ENCODE peak calls at places on chromosomes 2 and 18, in six cellular contexts. U is lower lobe of right lung, L is PC-3, M is pancreas, Q is kidney, K is hepatocyte. N is an unnamed sample.
A peak's percentile ranks its signal among the peaks of the same experiment; 100 is the strongest.

GRCh38 chr18:7950380-7951143 is 383.4 kb downstream of the PTPRM start:
- DNase-seq in K (peak; percentile 59), L (peak; percentile 95), Q (no peak), U (no peak), M (no peak), N (no peak)

GRCh38 chr2:201180010-201180409 is 2.9 kb upstream of the CASP10 start:
- DNase-seq in U (no peak), M (no peak), L (no peak), K (no peak), Q (no peak), N (no peak)

GRCh38 chr2:46371858-46372257 is 74.7 kb downstream of the EPAS1 start:
- DNase-seq in L (no peak), U (no peak), M (no peak), K (no peak), Q (no peak), N (no peak)

GRCh38 chr18:12520442-12520992 is 112.8 kb downstream of the PRELID3A start:
- DNase-seq in U (no peak), K (no peak), M (no peak), Q (no peak), L (no peak), N (no peak)

GRCh38 chr18:79872852-79873444 is 75.2 kb downstream of the KCNG2 start:
- DNase-seq in Q (no peak), M (no peak), L (no peak), K (no peak), U (no peak), N (no peak)

GRCh38 chr2:240427729-240428128 is 7.7 kb upstream of the GPC1 start:
- DNase-seq in U (no peak), M (no peak), Q (peak; percentile 24), K (no peak), L (no peak), N (no peak)

GRCh38 chr2:99940963-99941362 is 201.4 kb downstream of the AFF3 start:
- DNase-seq in K (no peak), L (no peak), Q (no peak), U (no peak), M (no peak), N (no peak)

GRCh38 chr2:10045561-10046355 is 2.4 kb downstream of the KLF11 start:
- DNase-seq in M (peak; percentile 84), K (no peak), L (no peak), U (peak; percentile 52), Q (peak; percentile 85), N (no peak)

GRCh38 chr2:203437516-203437915 is 97.6 kb downstream of the RAPH1 start:
- DNase-seq in K (no peak), L (no peak), M (no peak), U (no peak), Q (no peak), N (no peak)

GRCh38 chr2:16394072-16394985 is 271.3 kb downstream of the CYRIA start:
- DNase-seq in U (no peak), M (no peak), Q (no peak), K (peak; percentile 67), L (no peak), N (no peak)

GRCh38 chr2:58701688-58702301 is 460.7 kb upstream of the FANCL start:
- DNase-seq in M (no peak), U (no peak), L (peak; percentile 19), K (no peak), Q (no peak), N (no peak)

GRCh38 chr2:37711308-37711731 is 39.9 kb upstream of the CDC42EP3 start:
- DNase-seq in L (peak; percentile 94), M (no peak), Q (peak; percentile 23), U (peak; percentile 48), K (peak; percentile 48), N (no peak)
- H3K4me1 ChIP-seq in L (peaks cover 28% of the 10 kb centered on the region), M (no peaks in the 10 kb centered on the region), Q (no peaks in the 10 kb centered on the region), U (peaks cover 25% of the 10 kb centered on the region), K (no peaks in the 10 kb centered on the region), N (no peaks in the 10 kb centered on the region)

GRCh38 chr2:41736586-41736985 is 311.2 kb upstream of the PKDCC start:
- DNase-seq in M (no peak), K (no peak), U (no peak), Q (no peak), L (no peak), N (no peak)
- H3K27ac ChIP-seq in M (no peak overlapping the region), K (no peak overlapping the region), U (no peak overlapping the region), Q (no peak overlapping the region), L (no peak overlapping the region), N (no peak overlapping the region)

DNA sequence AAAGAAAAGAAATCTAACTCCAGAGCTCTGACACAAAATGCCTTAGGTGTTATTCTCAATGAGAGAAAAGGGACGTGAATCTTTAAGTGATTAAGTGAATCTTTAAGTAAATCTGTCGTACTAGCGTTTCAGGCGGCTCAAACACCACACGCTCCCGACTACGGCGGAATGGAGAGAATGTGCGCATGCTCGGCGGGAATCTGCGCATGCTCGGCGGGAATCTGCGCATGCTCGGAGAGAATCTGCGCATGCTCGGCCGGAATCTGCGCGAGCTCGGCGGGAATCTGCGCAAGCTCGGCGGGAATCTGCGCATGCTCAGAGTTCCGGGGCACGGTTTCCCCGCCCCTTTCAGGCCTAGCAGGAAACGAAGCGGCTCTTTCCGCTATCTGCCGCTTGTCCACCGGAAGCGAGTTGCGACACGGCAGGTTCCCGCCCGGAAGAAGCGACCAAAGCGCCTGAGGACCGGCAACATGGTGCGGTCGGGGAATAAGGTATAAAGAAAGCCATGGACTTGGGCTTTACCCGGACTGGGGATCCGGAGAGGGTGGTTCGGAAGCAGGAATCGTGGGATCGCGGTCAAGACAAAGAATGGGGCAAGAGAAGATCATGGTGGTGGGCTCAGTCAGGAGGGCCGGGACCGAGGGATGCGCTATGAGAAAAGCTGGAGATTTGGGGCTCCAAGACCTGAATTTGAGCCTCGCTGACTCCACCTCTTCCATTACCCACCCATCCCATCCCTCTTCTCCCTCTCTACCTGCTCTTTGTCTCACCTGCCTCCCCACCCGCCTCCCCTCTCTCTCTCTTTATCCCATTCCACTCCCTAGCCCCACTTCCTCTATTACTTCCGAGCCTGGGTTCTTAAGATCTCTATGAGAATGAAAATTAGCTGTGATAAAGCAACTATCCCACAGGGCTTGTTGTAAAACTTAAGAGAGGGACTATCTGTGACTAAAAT is at the start of gene XRCC5:
- DNase-seq in U (peak; percentile 97), L (peak; percentile 98), Q (peak; percentile 99), M (peak; percentile 93), K (peak; percentile 98), N (peak; percentile 90)
- H3K4me1 ChIP-seq in U (peaks cover 33% of the 10 kb centered on the region), L (peaks cover 29% of the 10 kb centered on the region), Q (peaks cover 11% of the 10 kb centered on the region), M (peaks cover 9% of the 10 kb centered on the region), K (peaks cover 22% of the 10 kb centered on the region), N (no peaks in the 10 kb centered on the region)

DNA sequence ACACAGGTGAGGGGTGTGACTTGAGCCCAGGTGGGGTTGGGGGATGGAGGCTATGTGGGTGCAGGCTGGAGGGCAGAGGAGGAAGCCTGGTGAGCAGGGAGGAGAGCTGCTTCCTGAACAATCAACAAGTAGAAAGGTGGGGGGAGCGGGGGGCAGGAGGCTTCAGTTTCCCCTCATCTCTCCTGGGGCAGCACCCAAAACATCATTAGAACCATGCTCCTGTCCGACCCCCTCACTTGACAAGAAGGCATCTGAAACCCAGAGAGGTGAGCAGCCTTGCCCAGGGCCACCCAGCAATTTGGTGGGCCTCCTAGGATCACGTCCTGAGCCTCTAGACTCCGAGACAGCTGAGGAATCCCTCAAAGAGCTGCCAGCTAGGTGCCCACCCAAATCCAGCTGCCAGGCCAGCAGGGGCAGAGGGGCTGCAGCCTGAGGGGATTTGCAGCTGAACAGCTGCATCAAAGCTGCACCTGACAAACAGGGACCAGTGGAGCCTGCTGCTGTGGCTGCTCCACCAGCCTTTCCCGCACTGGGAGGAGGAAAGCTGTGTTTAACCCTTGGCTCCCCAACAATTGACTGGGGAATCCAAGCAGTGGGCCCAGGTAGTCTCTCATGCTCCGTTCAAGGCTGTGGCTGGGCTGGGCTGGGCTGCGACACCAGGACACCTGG is 8.4 kb downstream of the ADRA2B start:
- DNase-seq in Q (peak; percentile 37), L (no peak), M (no peak), U (peak; percentile 23), K (no peak), N (no peak)
- H3K27ac ChIP-seq in Q (no peak overlapping the region), L (no peak overlapping the region), M (no peak overlapping the region), U (no peak overlapping the region), K (no peak overlapping the region), N (no peak overlapping the region)

GRCh38 chr2:171485116-171485515 is 37.2 kb upstream of the CYBRD1 start:
- DNase-seq in M (no peak), U (no peak), L (no peak), Q (no peak), K (no peak), N (no peak)

GRCh38 chr2:171483793-171484192 is 38.5 kb upstream of the CYBRD1 start:
- DNase-seq in K (no peak), L (no peak), U (no peak), Q (no peak), M (no peak), N (no peak)

GRCh38 chr2:171480908-171481307 is 41.4 kb upstream of the CYBRD1 start:
- DNase-seq in Q (no peak), M (no peak), U (no peak), L (no peak), K (no peak), N (no peak)

GRCh38 chr2:171482308-171482707 is 40.0 kb upstream of the CYBRD1 start:
- DNase-seq in L (no peak), Q (no peak), M (no peak), K (no peak), U (no peak), N (no peak)

DNA sequence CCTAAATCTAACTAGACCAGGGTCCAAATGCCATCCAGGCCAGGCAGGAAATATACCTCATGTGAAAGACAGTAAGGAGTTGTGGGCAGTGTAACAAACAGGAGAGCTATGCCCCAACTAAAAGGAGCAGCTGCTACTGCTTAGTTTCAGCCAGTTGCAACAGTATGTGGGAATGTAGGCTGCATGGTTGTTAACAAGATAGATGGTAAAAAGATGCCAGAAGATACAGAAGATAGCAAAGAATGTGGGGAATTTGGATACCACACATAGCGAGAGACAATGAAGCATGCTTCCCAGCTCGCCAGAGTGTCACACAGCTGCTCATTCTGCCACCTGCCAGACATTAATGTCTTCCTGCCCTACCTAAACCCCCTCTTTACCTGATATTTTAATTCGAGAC is 39.4 kb upstream of the CYBRD1 start:
- DNase-seq in K (no peak), Q (no peak), L (no peak), M (no peak), U (no peak), N (peak; percentile 20)
- H3K4me1 ChIP-seq in K (peaks cover 5% of the 10 kb centered on the region), Q (no peaks in the 10 kb centered on the region), L (peaks cover 13% of the 10 kb centered on the region), M (no peaks in the 10 kb centered on the region), U (no peaks in the 10 kb centered on the region), N (peaks cover 2% of the 10 kb centered on the region)

N was measured in iPS DF 6.9.